ENCODE peak calls at places on chromosomes 4 and X, in nine cellular contexts. D is NB4, S is uterus, J is IMR-90, M is ovary, K is GM12892, C is adrenal gland, P is A549, L is right lobe of liver. X is an unnamed sample.

GRCh38 chrX:129979207-129979920 is 3.1 kb upstream of the BCORL1 start:
- DNase-seq in L (no peak), M (peak; percentile 42), C (peak; percentile 22), D (peak; percentile 30), P (no peak), J (no peak), K (no peak), S (peak; percentile 23), X (no peak)

GRCh38 chr4:153488719-153489384 is 22.7 kb downstream of the TMEM131L start:
- DNase-seq in S (no peak), J (no peak), M (no peak), K (no peak), P (no peak), D (no peak), L (no peak), C (no peak), X (peak; percentile 49)

GRCh38 chrX:101407167-101407747 is 468 bp downstream of the GLA start:
- DNase-seq in C (no peak), M (no peak), L (no peak), S (no peak), J (no peak), D (peak; percentile 64), K (no peak), P (no peak), X (peak; percentile 38)

GRCh38 chrX:48897157-48897620 is 379 bp downstream of the TIMM17B start:
- DNase-seq in P (peak; percentile 90), C (peak; percentile 91), S (peak; percentile 82), M (peak; percentile 84), D (peak; percentile 87), L (peak; percentile 84), J (peak; percentile 66), K (no peak), X (peak; percentile 90)

GRCh38 chr4:61583696-61584095 is 383.6 kb downstream of the ADGRL3 start:
- DNase-seq in D (no peak), C (no peak), S (no peak), K (no peak), M (no peak), J (peak; percentile 3), P (peak; percentile 1), L (no peak), X (no peak)

GRCh38 chr4:180455226-180455625 is 1788.0 kb upstream of the TENM3 start:
- DNase-seq in D (no peak), L (no peak), P (no peak), C (no peak), S (no peak), M (no peak), K (no peak), J (no peak), X (no peak)

GRCh38 chr4:4386736-4387392 is at the start of gene NSG1:
- DNase-seq in P (peak; percentile 13), M (peak; percentile 71), S (no peak), D (no peak), K (no peak), J (peak; percentile 18), L (no peak), C (no peak), X (no peak)

GRCh38 chr4:123452585-123452984 is 56.0 kb downstream of the SPRY1 start:
- DNase-seq in J (peak; percentile 98), K (no peak), D (peak; percentile 52), P (peak; percentile 11), L (no peak), S (peak; percentile 40), C (peak; percentile 83), M (no peak), X (peak; percentile 78)

GRCh38 chr4:127601029-127601428 is 31.7 kb upstream of the INTU start:
- DNase-seq in L (no peak), J (peak; percentile 43), C (no peak), K (no peak), D (no peak), M (no peak), P (no peak), S (no peak), X (no peak)

GRCh38 chr4:127575888-127576287 is 56.9 kb upstream of the INTU start:
- DNase-seq in S (no peak), K (no peak), M (no peak), P (no peak), J (no peak), C (no peak), L (no peak), D (no peak), X (no peak)

GRCh38 chr4:30939684-30940083 is 219.5 kb downstream of the PCDH7 start:
- DNase-seq in P (no peak), D (no peak), M (no peak), C (no peak), K (no peak), L (no peak), J (no peak), S (no peak), X (no peak)

GRCh38 chrX:150574824-150575409 is 6.5 kb downstream of the MTM1 start:
- DNase-seq in M (no peak), K (no peak), J (no peak), P (no peak), C (no peak), D (no peak), L (no peak), S (no peak), X (no peak)

GRCh38 chr4:16764622-16765021 is 133.8 kb downstream of the LDB2 start:
- DNase-seq in K (no peak), D (peak; percentile 10), C (no peak), M (no peak), P (peak; percentile 0), L (no peak), J (peak; percentile 29), S (no peak), X (no peak)

GRCh38 chr4:8304827-8305695 is 35.5 kb downstream of the HTRA3 start:
- DNase-seq in D (no peak), C (no peak), L (peak; percentile 10), K (no peak), J (no peak), S (peak; percentile 4), M (peak; percentile 9), P (no peak), X (no peak)

GRCh38 chr4:139511320-139511719 is 44.7 kb downstream of the SETD7 start:
- DNase-seq in M (no peak), D (peak; percentile 16), L (no peak), C (no peak), J (no peak), K (no peak), P (no peak), S (no peak), X (no peak)

GRCh38 chrX:39772057-39772832 is 325.5 kb downstream of the BCOR start:
- DNase-seq in C (peak; percentile 57), M (peak; percentile 42), S (no peak), J (peak; percentile 55), D (peak; percentile 90), K (no peak), L (no peak), P (no peak), X (peak; percentile 19)

GRCh38 chr4:7034262-7035081 is 8.7 kb upstream of the TADA2B start:
- DNase-seq in K (no peak), M (no peak), S (no peak), C (no peak), P (peak; percentile 80), D (no peak), L (peak; percentile 81), J (peak; percentile 67), X (no peak)

GRCh38 chr4:100949350-100949935 is 397.9 kb downstream of the PPP3CA start:
- DNase-seq in J (no peak), L (no peak), C (no peak), M (no peak), S (no peak), P (no peak), D (no peak), K (no peak), X (no peak)

GRCh38 chr4:114563536-114564315 is 34.9 kb upstream of the UGT8 start:
- DNase-seq in D (peak; percentile 36), S (no peak), L (no peak), K (no peak), M (no peak), C (no peak), J (no peak), P (no peak), X (no peak)

GRCh38 chr4:164956766-164957643 is 20.5 kb downstream of the TRIM61 start:
- DNase-seq in C (peak; percentile 85), P (peak; percentile 78), D (no peak), L (peak; percentile 52), S (peak; percentile 28), J (peak; percentile 65), M (peak; percentile 70), K (peak; percentile 71), X (peak; percentile 31)
- TF ChIP-seq POLR2A in C (peak; percentile 23), P (peak; percentile 59), D (no peak), L (no peak), S (no peak), J (no peak), M (no peak), K (peak; percentile 81), X (no peak)

DNA sequence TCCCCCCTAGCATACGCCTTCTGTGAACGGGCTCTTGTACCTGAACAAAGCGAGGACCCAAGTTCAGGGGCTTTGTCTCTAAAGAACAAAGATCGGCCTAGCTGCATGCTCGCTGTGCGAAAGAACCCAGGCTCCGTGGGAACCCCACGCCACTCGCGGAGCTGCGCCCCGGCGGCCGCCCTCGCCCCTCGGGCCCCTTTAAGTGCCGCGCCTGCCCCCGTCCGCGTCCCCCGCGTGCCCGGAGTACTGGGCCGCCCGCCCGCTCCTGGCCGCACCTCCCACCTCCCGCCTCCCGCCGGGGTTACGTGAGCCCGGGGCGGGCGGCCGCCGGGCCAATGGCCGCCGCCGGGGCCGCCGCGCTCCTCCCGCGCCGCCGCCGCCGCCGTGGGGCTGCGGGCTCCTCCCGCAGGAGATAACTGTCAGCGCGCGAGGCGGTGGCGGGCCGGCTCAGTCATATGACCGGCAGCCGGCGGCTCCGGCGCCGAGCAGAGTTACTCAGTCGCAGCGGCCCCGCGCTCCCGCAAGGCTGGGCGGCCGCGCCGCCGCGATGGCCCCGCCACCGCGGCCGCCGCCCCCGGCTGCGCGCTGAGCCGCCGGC is at the start of gene FNIP2:
- DNase-seq in P (peak; percentile 62), M (peak; percentile 89), D (peak; percentile 63), K (peak; percentile 52), S (peak; percentile 77), C (peak; percentile 88), J (peak; percentile 72), L (peak; percentile 90), X (peak; percentile 93)
- TF ChIP-seq POLR2A in P (peak; percentile 59), M (no peak), D (no peak), K (no peak), S (peak; percentile 69), C (peak; percentile 85), J (peak; percentile 80), L (peak; percentile 85), X (peak; percentile 21)

GRCh38 chrX:154097003-154097596 is 417 bp downstream of the MECP2 start:
- DNase-seq in M (peak; percentile 84), L (peak; percentile 66), S (peak; percentile 76), J (peak; percentile 51), C (peak; percentile 68), K (peak; percentile 56), P (peak; percentile 69), D (peak; percentile 80), X (peak; percentile 83)
- TF ChIP-seq POLR2A in M (no peak), L (no peak), S (peak; percentile 41), J (peak; percentile 33), C (no peak), K (no peak), P (no peak), D (no peak), X (no peak)

DNA sequence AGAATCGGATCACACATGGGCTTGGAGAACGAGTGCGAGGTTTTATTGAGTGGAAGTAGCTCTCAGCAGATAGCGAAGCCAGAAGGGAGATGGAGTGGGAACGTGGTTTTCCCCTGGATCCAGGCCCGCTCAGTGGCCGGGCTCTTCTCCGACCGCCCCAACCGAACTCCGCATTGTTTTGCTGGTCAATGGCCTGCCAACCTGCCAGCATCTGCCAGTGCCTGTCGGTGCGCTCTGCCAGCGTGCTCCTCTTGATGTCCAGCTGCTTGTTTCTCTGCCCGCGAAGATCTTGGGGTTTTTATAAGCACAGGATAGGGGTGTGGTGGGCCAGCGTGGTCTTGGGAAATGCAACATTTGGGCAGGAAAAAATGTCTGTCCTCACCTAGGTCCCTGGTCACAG is 5.6 kb upstream of the SYTL5 start:
- DNase-seq in D (no peak), J (no peak), M (no peak), L (no peak), P (no peak), S (no peak), C (no peak), K (no peak), X (no peak)
- TF ChIP-seq POLR2A in D (no peak), J (no peak), M (no peak), L (no peak), P (no peak), S (no peak), C (no peak), K (no peak), X (no peak)

X was measured in erythroblast.